ENCODE peak calls at places on chromosomes 13 and 19, in seven cellular contexts. V is mesenchymal stem cell, W is H9, C is H1, I is IMR-90, U is neuronal stem cell, B is trophoblast cell. T is an unnamed sample.

GRCh38 chr19:22784051-22784450 is at the start of gene ZNF99:
- DNase-seq in V (no peak), W (no peak), C (no peak), I (no peak), U (no peak), B (peak; percentile 69), T (no peak)

GRCh38 chr13:74105871-74106270 is 28.3 kb downstream of the KLF12 start:
- DNase-seq in V (no peak), W (no peak), C (no peak), I (no peak), U (no peak), B (no peak), T (no peak)

GRCh38 chr19:4639531-4640246 is 373 bp downstream of the TNFAIP8L1 start:
- DNase-seq in V (no peak), W (no peak), C (no peak), I (no peak), U (no peak), B (no peak), T (no peak)

GRCh38 chr19:46748325-46749109 is 2.3 kb upstream of the STRN4 start:
- DNase-seq in V (peak; percentile 79), W (peak; percentile 84), C (no peak), I (peak; percentile 56), U (peak; percentile 57), B (peak; percentile 48), T (peak; percentile 85)

GRCh38 chr13:73782781-73783180 is 351.4 kb downstream of the KLF12 start:
- DNase-seq in V (peak; percentile 44), W (no peak), C (no peak), I (peak; percentile 78), U (no peak), B (no peak), T (no peak)

GRCh38 chr13:112443191-112444000 is 67.2 kb downstream of the SPACA7 start:
- DNase-seq in V (no peak), W (peak; percentile 66), C (no peak), I (no peak), U (peak; percentile 66), B (no peak), T (peak; percentile 40)

GRCh38 chr13:96141032-96141431 is 51.1 kb downstream of the HS6ST3 start:
- DNase-seq in V (peak; percentile 29), W (no peak), C (no peak), I (peak; percentile 2), U (no peak), B (no peak), T (peak; percentile 40)

GRCh38 chr19:7705387-7706187 is 3.7 kb upstream of the FCER2 start:
- DNase-seq in V (no peak), W (no peak), C (no peak), I (no peak), U (no peak), B (peak; percentile 13), T (no peak)

GRCh38 chr13:73335226-73335625 is 276.4 kb downstream of the KLF5 start:
- DNase-seq in V (peak; percentile 91), W (no peak), C (no peak), I (peak; percentile 65), U (no peak), B (no peak), T (no peak)

GRCh38 chr19:51375504-51376221 is 3.2 kb upstream of the NKG7 start:
- DNase-seq in V (no peak), W (no peak), C (no peak), I (no peak), U (no peak), B (no peak), T (no peak)

GRCh38 chr13:97856001-97856675 is 97.3 kb upstream of the IPO5 start:
- DNase-seq in V (no peak), W (no peak), C (no peak), I (no peak), U (peak; percentile 14), B (no peak), T (peak; percentile 21)

GRCh38 chr19:30659638-30660037 is 287.5 kb downstream of the ZNF536 start:
- DNase-seq in V (no peak), W (no peak), C (no peak), I (no peak), U (no peak), B (no peak), T (no peak)

GRCh38 chr19:30743702-30744101 is 371.5 kb downstream of the ZNF536 start:
- DNase-seq in V (no peak), W (no peak), C (no peak), I (no peak), U (no peak), B (no peak), T (no peak)

GRCh38 chr19:38773469-38774177 is at the start of gene LGALS7:
- DNase-seq in V (no peak), W (no peak), C (no peak), I (no peak), U (no peak), B (no peak), T (no peak)

GRCh38 chr19:29515233-29515619 is 10.6 kb upstream of the VSTM2B start:
- DNase-seq in V (no peak), W (no peak), C (no peak), I (no peak), U (no peak), B (no peak), T (no peak)

GRCh38 chr19:29514525-29515232 is 11.1 kb upstream of the VSTM2B start:
- DNase-seq in V (no peak), W (no peak), C (no peak), I (no peak), U (no peak), B (no peak), T (no peak)

GRCh38 chr19:29511768-29512167 is 14.0 kb upstream of the VSTM2B start:
- DNase-seq in V (no peak), W (no peak), C (no peak), I (no peak), U (no peak), B (no peak), T (no peak)

GRCh38 chr19:29510701-29511265 is 15.0 kb upstream of the VSTM2B start:
- DNase-seq in V (no peak), W (no peak), C (no peak), I (no peak), U (no peak), B (no peak), T (no peak)

DNA sequence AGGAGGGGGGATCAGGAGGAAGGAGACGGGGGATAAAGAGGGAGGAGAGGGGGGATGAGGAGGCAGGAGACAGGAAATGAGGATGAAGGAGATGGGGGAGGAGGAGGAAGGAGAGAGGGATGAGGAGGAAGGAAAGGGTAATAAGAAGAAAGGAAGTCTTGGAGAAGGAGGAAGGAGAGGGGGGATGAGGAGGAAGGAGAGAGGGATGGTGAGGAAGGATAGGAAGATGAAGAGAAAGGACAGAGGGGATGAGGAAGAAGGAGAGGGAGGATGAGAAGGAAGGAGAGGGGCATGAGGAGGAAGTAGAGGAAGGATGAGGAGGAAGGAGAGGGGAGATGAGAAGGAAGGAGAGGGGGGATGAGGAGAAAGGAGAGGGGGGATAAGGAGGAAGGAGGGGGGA is 13.0 kb upstream of the VSTM2B start:
- DNase-seq in V (no peak), W (no peak), C (no peak), I (no peak), U (no peak), B (no peak), T (no peak)
- H2BK120ac ChIP-seq in V (no peak overlapping the region), W (no peak overlapping the region), C (no peak overlapping the region), I (no peak overlapping the region), U (no peak overlapping the region), B (no peak overlapping the region), T (no peak overlapping the region)

GRCh38 chr13:53848546-53848945 is 819.9 kb downstream of the OLFM4 start:
- DNase-seq in V (no peak), W (no peak), C (no peak), I (no peak), U (peak; percentile 12), B (no peak), T (no peak)

DNA sequence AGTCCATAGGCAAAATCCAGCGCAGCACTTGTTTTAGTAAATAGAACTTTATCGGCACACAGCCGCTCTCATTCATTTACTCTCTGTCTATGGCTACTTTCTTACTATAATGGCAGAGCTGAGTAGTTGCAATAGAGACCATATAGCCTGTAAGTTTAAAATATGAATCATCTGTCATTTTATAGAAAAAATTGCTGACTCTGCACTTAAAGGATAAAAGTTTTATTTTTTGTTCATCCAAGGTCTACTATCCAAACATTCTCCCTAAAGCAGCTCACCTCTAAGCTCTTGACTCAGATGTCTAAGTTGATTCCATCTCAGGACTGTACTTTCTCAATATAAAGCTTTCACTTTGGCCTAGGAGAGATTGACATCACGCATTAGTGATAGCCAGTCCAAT is 825.7 kb downstream of the OLFM4 start:
- DNase-seq in V (no peak), W (no peak), C (no peak), I (no peak), U (no peak), B (no peak), T (no peak)
- H4K8ac ChIP-seq in V (no peak overlapping the region), W (no peak overlapping the region), C (no peak overlapping the region), I (no peak overlapping the region), U (no peak overlapping the region), B (no peak overlapping the region), T (no peak overlapping the region)

GRCh38 chr13:18236528-18236815 is 945.2 kb downstream of the TUBA3C start:
- DNase-seq in V (no peak), W (no peak), C (no peak), I (no peak), U (no peak), B (no peak), T (no peak)

GRCh38 chr13:18235756-18236527 is 945.7 kb downstream of the TUBA3C start:
- DNase-seq in V (no peak), W (no peak), C (no peak), I (no peak), U (no peak), B (no peak), T (no peak)

GRCh38 chr13:18232994-18233782 is 948.4 kb downstream of the TUBA3C start:
- DNase-seq in V (no peak), W (no peak), C (no peak), I (no peak), U (no peak), B (no peak), T (no peak)

GRCh38 chr13:18233783-18234299 is 947.8 kb downstream of the TUBA3C start:
- DNase-seq in V (no peak), W (no peak), C (no peak), I (no peak), U (no peak), B (no peak), T (no peak)

GRCh38 chr13:18235172-18235571 is 946.5 kb downstream of the TUBA3C start:
- DNase-seq in V (no peak), W (no peak), C (no peak), I (no peak), U (no peak), B (no peak), T (no peak)
- H3K4ac ChIP-seq in V (no peak overlapping the region), W (no peak overlapping the region), C (no peak overlapping the region), I (no peak overlapping the region), U (no peak overlapping the region), B (no peak overlapping the region), T (no peak overlapping the region)

DNA sequence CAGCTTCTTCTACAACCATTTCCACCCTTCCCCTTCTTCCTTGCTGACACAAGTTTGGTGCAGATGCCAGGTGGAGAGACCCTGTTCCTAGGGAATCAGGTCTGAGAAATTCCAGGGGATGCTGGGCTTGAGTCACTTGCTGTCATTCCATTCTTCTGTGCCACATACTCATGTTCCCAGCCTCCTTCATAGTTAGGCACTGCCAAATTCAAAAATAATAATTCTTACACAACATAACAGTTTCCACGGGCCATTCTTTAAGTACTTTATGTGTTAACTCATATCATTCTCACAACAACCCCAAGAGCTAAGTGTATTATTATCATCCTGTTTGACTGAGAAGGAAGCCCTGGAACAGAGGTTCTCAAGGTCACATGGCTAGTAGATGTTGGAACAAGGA is 27.1 kb upstream of the POMP start:
- DNase-seq in V (no peak), W (no peak), C (no peak), I (peak; percentile 43), U (no peak), B (no peak), T (no peak)
- H2BK120ac ChIP-seq in V (no peak overlapping the region), W (no peak overlapping the region), C (no peak overlapping the region), I (no peak overlapping the region), U (no peak overlapping the region), B (no peak overlapping the region), T (no peak overlapping the region)

GRCh38 chr19:18045307-18046013 is 37.5 kb downstream of the ARRDC2 start:
- DNase-seq in V (no peak), W (no peak), C (no peak), I (no peak), U (no peak), B (no peak), T (no peak)
- H4K8ac ChIP-seq in V (peak overlapping the region; percentile 71), W (no peak overlapping the region), C (peak overlapping the region; percentile 65), I (peak overlapping the region; percentile 80), U (no peak overlapping the region), B (no peak overlapping the region), T (no peak overlapping the region)

T was measured in mesendoderm.